ENCODE peak calls at places on chromosomes 2 and 18, in nine cellular contexts. B, X, M, J, N, Q, Z, V and S are unnamed samples. For H3K36me3, the result is how much of the 10 kb centered on the place peaks cover.

GRCh38 chr18:39311111-39311712 is 1745.6 kb upstream of the CELF4 start:
- DNase-seq in B (no peak), X (no peak), M (no peak), J (no peak), N (no peak), Q (no peak), Z (no peak), V (no peak), S (no peak)

GRCh38 chr2:236712304-236712703 is 142.7 kb downstream of the ACKR3 start:
- DNase-seq in B (no peak), X (no peak), M (no peak), J (no peak), N (no peak), Q (no peak), Z (no peak), V (no peak), S (no peak)

GRCh38 chr2:21005111-21005699 is 38.7 kb downstream of the APOB start:
- DNase-seq in B (no peak), X (no peak), M (no peak), J (no peak), N (no peak), Q (no peak), Z (no peak), V (no peak), S (no peak)

GRCh38 chr2:102155703-102156515 is 13.4 kb downstream of the IL1R1 start:
- DNase-seq in B (peak), X (no peak), M (no peak), J (no peak), N (no peak), Q (no peak), Z (no peak), V (no peak), S (no peak)

GRCh38 chr18:22921762-22922161 is 11.4 kb upstream of the RBBP8 start:
- DNase-seq in B (no peak), X (no peak), M (no peak), J (no peak), N (no peak), Q (no peak), Z (no peak), V (no peak), S (no peak)

GRCh38 chr2:181395871-181396574 is 61.2 kb upstream of the ITGA4 start:
- DNase-seq in B (no peak), X (no peak), M (no peak), J (no peak), N (no peak), Q (no peak), Z (no peak), V (no peak), S (no peak)

GRCh38 chr18:8609711-8610441 is 639 bp downstream of the RAB12 start:
- DNase-seq in B (no peak), X (no peak), M (peak), J (no peak), N (no peak), Q (peak), Z (no peak), V (peak), S (peak)

GRCh38 chr2:219001577-219002394 is 8.6 kb upstream of the CRYBA2 start:
- DNase-seq in B (peak), X (no peak), M (peak), J (no peak), N (peak), Q (no peak), Z (no peak), V (no peak), S (peak)

GRCh38 chr18:32772580-32773186 is at the start of gene KLHL14:
- DNase-seq in B (no peak), X (no peak), M (no peak), J (no peak), N (no peak), Q (no peak), Z (no peak), V (no peak), S (no peak)

GRCh38 chr18:12841070-12841469 is 43.0 kb downstream of the PTPN2 start:
- DNase-seq in B (no peak), X (no peak), M (no peak), J (no peak), N (no peak), Q (no peak), Z (no peak), V (no peak), S (no peak)
- TF ChIP-seq CTCF in B (no peak), X (no peak), M (no peak), J (no peak), N (no peak), Q (no peak), Z (no peak), V (no peak), S (no peak)

DNA sequence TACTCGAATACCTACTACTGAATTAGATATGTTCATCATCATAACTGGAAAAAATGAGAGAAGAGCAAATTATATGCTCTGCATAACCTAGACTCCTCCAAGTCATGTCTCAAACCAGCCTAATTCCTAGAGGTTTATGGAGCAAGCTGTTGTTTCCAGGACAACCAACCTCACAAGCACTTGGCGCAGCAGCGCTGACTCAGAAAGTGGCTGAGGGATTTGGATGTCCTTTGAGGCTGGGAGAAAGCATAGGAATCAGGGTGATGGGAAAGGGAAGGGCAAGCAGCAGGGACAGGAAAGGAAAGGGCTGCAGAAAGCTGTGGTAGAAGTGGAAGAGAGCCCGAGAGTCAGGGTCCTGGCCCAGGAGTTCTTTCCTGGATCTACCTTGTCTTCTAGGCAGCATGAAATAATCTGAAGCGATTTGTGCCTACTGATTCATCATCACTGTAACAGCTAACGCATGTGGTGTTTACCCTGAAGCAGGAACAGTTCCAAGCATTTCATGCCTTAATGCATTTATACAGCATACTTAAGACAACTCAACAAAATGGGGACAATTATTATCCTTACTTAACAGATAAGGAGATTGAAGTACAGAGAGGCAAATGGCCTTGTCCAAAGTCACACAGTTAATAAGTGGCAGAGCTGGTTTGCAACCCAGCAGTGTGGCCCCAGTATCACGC is 3.7 kb downstream of the PLEK start:
- DNase-seq in B (no peak), X (no peak), M (no peak), J (peak), N (no peak), Q (no peak), Z (no peak), V (no peak), S (no peak)
- H3K36me3 ChIP-seq in B (under half), X (under half), M (under half), J (under half), N (under half), Q (under half), Z (under half), V (under half), S (under half)

GRCh38 chr2:26971911-26972786 is 1.7 kb downstream of the MAPRE3 start:
- DNase-seq in B (no peak), X (no peak), M (no peak), J (no peak), N (no peak), Q (no peak), Z (no peak), V (no peak), S (no peak)

GRCh38 chr2:26970928-26971627 is 641 bp downstream of the MAPRE3 start:
- DNase-seq in B (peak), X (no peak), M (peak), J (no peak), N (no peak), Q (no peak), Z (peak), V (no peak), S (no peak)

GRCh38 chr2:26970244-26970927 is at the start of gene MAPRE3:
- DNase-seq in B (peak), X (peak), M (peak), J (no peak), N (peak), Q (peak), Z (peak), V (peak), S (peak)

GRCh38 chr2:26968001-26968400 is 2.4 kb upstream of the MAPRE3 start:
- DNase-seq in B (no peak), X (no peak), M (no peak), J (no peak), N (no peak), Q (no peak), Z (no peak), V (no peak), S (no peak)

GRCh38 chr2:26969089-26969844 is 1.2 kb upstream of the MAPRE3 start:
- DNase-seq in B (no peak), X (no peak), M (no peak), J (no peak), N (no peak), Q (no peak), Z (no peak), V (no peak), S (no peak)
- TF ChIP-seq CTCF in B (no peak), X (no peak), M (no peak), J (no peak), N (no peak), Q (no peak), Z (no peak), V (no peak), S (no peak)

GRCh38 chr2:106147159-106147558 is 46.9 kb downstream of the UXS1 start:
- DNase-seq in B (no peak), X (no peak), M (no peak), J (peak), N (no peak), Q (no peak), Z (no peak), V (no peak), S (no peak)
- H3K36me3 ChIP-seq in B (under half), X (under half), M (under half), J (under half), N (under half), Q (under half), Z (under half), V (under half), S (under half)

GRCh38 chr2:121764681-121765228 is 9.3 kb downstream of the TSN start:
- DNase-seq in B (no peak), X (no peak), M (no peak), J (no peak), N (no peak), Q (no peak), Z (no peak), V (no peak), S (no peak)
- TF ChIP-seq CTCF in B (no peak), X (no peak), M (no peak), J (no peak), N (no peak), Q (no peak), Z (no peak), V (no peak), S (no peak)